ENCODE peak calls at places on chromosome 2, in seven cellular contexts. X is AG20443, E is substantia nigra, Z is H9, K is T-helper 1 cell, N is foreskin fibroblast, Y is HEK293T. L is an unnamed sample.
A peak's percentile ranks its signal among the peaks of the same experiment; 100 is the strongest.

GRCh38 chr2:40244251-40245010 is 207.5 kb downstream of the SLC8A1 start:
- DNase-seq in K (peak; percentile 1), X (peak; percentile 72), E (no peak), N (peak; percentile 81), Z (peak; percentile 80), Y (peak; percentile 54), L (no peak)

GRCh38 chr2:20349457-20350034 is 1.1 kb downstream of the PUM2 start:
- DNase-seq in N (no peak), K (no peak), E (no peak), Y (no peak), Z (no peak), X (no peak), L (no peak)

GRCh38 chr2:25347205-25347815 is 5.6 kb upstream of the DNMT3A start:
- DNase-seq in N (peak; percentile 67), X (no peak), K (no peak), E (no peak), Y (no peak), Z (no peak), L (no peak)

GRCh38 chr2:43222472-43223146 is 3.8 kb downstream of the ZFP36L2 start:
- DNase-seq in Z (no peak), E (no peak), Y (no peak), N (peak; percentile 36), K (peak; percentile 25), X (no peak), L (no peak)

GRCh38 chr2:65939687-65940086 is 495.2 kb upstream of the MEIS1 start:
- DNase-seq in X (no peak), K (no peak), E (no peak), Z (no peak), Y (no peak), N (no peak), L (no peak)

GRCh38 chr2:119248311-119248710 is 24.7 kb downstream of the STEAP3 start:
- DNase-seq in X (no peak), N (peak; percentile 77), Y (no peak), K (no peak), Z (no peak), E (no peak), L (no peak)

GRCh38 chr2:104690255-104690999 is 163.5 kb upstream of the POU3F3 start:
- DNase-seq in X (peak; percentile 18), Z (no peak), N (no peak), E (no peak), K (no peak), Y (no peak), L (no peak)

GRCh38 chr2:127479219-127479825 is 47.0 kb downstream of the IWS1 start:
- DNase-seq in Z (no peak), E (no peak), X (peak; percentile 51), N (peak; percentile 68), K (peak; percentile 27), Y (peak; percentile 49), L (no peak)

GRCh38 chr2:151771599-151772358 is 37.5 kb upstream of the NEB start:
- DNase-seq in E (no peak), Z (no peak), K (no peak), Y (no peak), N (peak; percentile 84), X (peak; percentile 82), L (peak; percentile 62)

GRCh38 chr2:190512539-190513095 is 21.9 kb downstream of the NEMP2 start:
- DNase-seq in Z (no peak), X (no peak), K (no peak), N (no peak), E (no peak), Y (no peak), L (no peak)

GRCh38 chr2:78540255-78540654 is 485.2 kb upstream of the REG3G start:
- DNase-seq in Z (no peak), N (no peak), Y (no peak), X (no peak), E (no peak), K (no peak), L (no peak)

GRCh38 chr2:20593072-20594034 is 57.5 kb downstream of the HS1BP3 start:
- DNase-seq in Y (no peak), E (no peak), Z (no peak), X (peak; percentile 63), N (peak; percentile 89), K (no peak), L (no peak)

GRCh38 chr2:109482371-109482841 is 131.4 kb downstream of the SEPTIN10 start:
- DNase-seq in Z (no peak), Y (no peak), X (no peak), N (peak; percentile 40), K (no peak), E (no peak), L (no peak)

GRCh38 chr2:1517786-1518500 is 104.7 kb downstream of the TPO start:
- DNase-seq in Y (no peak), X (no peak), K (no peak), E (no peak), N (no peak), Z (no peak), L (no peak)

GRCh38 chr2:68667371-68667770 is 24.0 kb downstream of the PROKR1 start:
- DNase-seq in X (no peak), N (no peak), Y (no peak), E (no peak), K (no peak), Z (no peak), L (no peak)

GRCh38 chr2:37671013-37671815 is at the start of gene CDC42EP3:
- DNase-seq in E (no peak), Z (peak; percentile 78), K (peak; percentile 67), Y (peak; percentile 67), X (peak; percentile 79), N (peak; percentile 79), L (peak; percentile 45)

GRCh38 chr2:169507698-169508097 is 1.8 kb upstream of the KLHL41 start:
- DNase-seq in Y (no peak), X (no peak), N (peak; percentile 54), E (no peak), Z (no peak), K (no peak), L (no peak)

GRCh38 chr2:8009010-8009597 is 672.8 kb upstream of the ID2 start:
- DNase-seq in E (no peak), N (peak; percentile 46), X (peak; percentile 29), Z (no peak), Y (no peak), K (no peak), L (no peak)

GRCh38 chr2:156219491-156220100 is 112.9 kb downstream of the NR4A2 start:
- DNase-seq in Y (no peak), K (no peak), E (no peak), X (no peak), N (no peak), Z (no peak), L (no peak)

GRCh38 chr2:160309585-160309984 is 109.5 kb upstream of the ITGB6 start:
- DNase-seq in N (peak; percentile 77), K (no peak), X (peak; percentile 24), Y (no peak), Z (no peak), E (no peak), L (no peak)

GRCh38 chr2:120580709-120581108 is 155.0 kb upstream of the GLI2 start:
- DNase-seq in Z (no peak), X (no peak), N (no peak), K (no peak), Y (no peak), E (no peak), L (no peak)

GRCh38 chr2:219309278-219309677 is at the start of gene PTPRN:
- DNase-seq in N (peak; percentile 66), E (no peak), Z (peak; percentile 92), K (no peak), X (no peak), Y (no peak), L (no peak)

GRCh38 chr2:163259489-163259888 is 420.9 kb upstream of the KCNH7 start:
- DNase-seq in Z (no peak), K (no peak), X (no peak), Y (no peak), E (no peak), N (no peak), L (no peak)

GRCh38 chr2:9473985-9474360 is 378 bp upstream of the IAH1 start:
- DNase-seq in E (no peak), X (peak; percentile 55), K (peak; percentile 64), Y (no peak), N (peak; percentile 56), Z (no peak), L (no peak)

GRCh38 chr2:85326946-85327756 is 638 bp downstream of the TGOLN2 start:
- DNase-seq in Y (peak; percentile 41), Z (peak; percentile 41), X (peak; percentile 57), K (peak; percentile 82), E (no peak), N (peak; percentile 69), L (peak; percentile 54)

GRCh38 chr2:180573951-180574350 is 406.5 kb upstream of the UBE2E3 start:
- DNase-seq in E (no peak), Y (no peak), X (peak; percentile 12), N (peak; percentile 73), K (no peak), Z (no peak), L (no peak)

GRCh38 chr2:147345246-147345645 is 499.6 kb upstream of the ACVR2A start:
- DNase-seq in K (no peak), Y (no peak), X (peak; percentile 57), Z (no peak), N (peak; percentile 72), E (no peak), L (no peak)

GRCh38 chr2:144512421-144513272 is 7.3 kb downstream of the ZEB2 start:
- DNase-seq in Y (no peak), X (no peak), E (no peak), K (no peak), N (peak; percentile 54), Z (no peak), L (no peak)

GRCh38 chr2:8644605-8645175 is 37.2 kb upstream of the ID2 start:
- DNase-seq in Y (no peak), X (no peak), N (no peak), E (no peak), Z (peak; percentile 51), K (peak; percentile 8), L (no peak)

GRCh38 chr2:18991177-18992168 is 366.9 kb downstream of the OSR1 start:
- DNase-seq in E (no peak), X (peak; percentile 61), Z (no peak), N (peak; percentile 82), Y (no peak), K (no peak), L (no peak)

GRCh38 chr2:54629914-54630609 is 93.4 kb upstream of the EML6 start:
- DNase-seq in X (peak; percentile 56), N (peak; percentile 36), Z (no peak), E (no peak), Y (no peak), K (no peak), L (no peak)

GRCh38 chr2:8680931-8681760 is 710 bp upstream of the ID2 start:
- DNase-seq in N (peak; percentile 79), Z (peak; percentile 46), X (peak; percentile 55), K (peak; percentile 80), Y (peak; percentile 50), E (no peak), L (peak; percentile 37)

L was measured in memory B cell.